ENCODE peak calls at places on chromosomes 16 and 17, in six cellular contexts. One of them, this sample, is unnamed.

GRCh38 chr17:54282886-54283285 is 460.2 kb downstream of the KIF2B start:
- ATAC-seq in activated CD8-positive, alpha-beta T cell treated with anti-CD3 and anti-CD28 coated beads, Interleukin-2, amount 10 ng/mL, durations not matched to agents 7 days and 5 days: no peak
- ATAC-seq in Right ventricle myocardium superior: no peak
- ATAC-seq in CD8-positive, alpha-beta T cell: no peak
- ATAC-seq in upper lobe of right lung: no peak
- ATAC-seq in naive thymus-derived CD8-positive, alpha-beta T cell: no peak
- ATAC-seq in this sample: no peak

GRCh38 chr16:14088155-14088753 is 17.1 kb downstream of the MRTFB start:
- ATAC-seq in activated CD8-positive, alpha-beta T cell treated with anti-CD3 and anti-CD28 coated beads, Interleukin-2, amount 10 ng/mL, durations not matched to agents 7 days and 5 days: no peak
- ATAC-seq in Right ventricle myocardium superior: peak
- ATAC-seq in CD8-positive, alpha-beta T cell: no peak
- ATAC-seq in upper lobe of right lung: peak
- ATAC-seq in naive thymus-derived CD8-positive, alpha-beta T cell: no peak
- ATAC-seq in this sample: no peak

GRCh38 chr17:80101946-80102706 is 745 bp downstream of the GAA start:
- ATAC-seq in activated CD8-positive, alpha-beta T cell treated with anti-CD3 and anti-CD28 coated beads, Interleukin-2, amount 10 ng/mL, durations not matched to agents 7 days and 5 days: peak
- ATAC-seq in Right ventricle myocardium superior: peak
- ATAC-seq in CD8-positive, alpha-beta T cell: peak
- ATAC-seq in upper lobe of right lung: peak
- ATAC-seq in naive thymus-derived CD8-positive, alpha-beta T cell: peak
- ATAC-seq in this sample: peak

GRCh38 chr16:27969574-27969973 is 93.9 kb downstream of the GSG1L start:
- ATAC-seq in activated CD8-positive, alpha-beta T cell treated with anti-CD3 and anti-CD28 coated beads, Interleukin-2, amount 10 ng/mL, durations not matched to agents 7 days and 5 days: no peak
- ATAC-seq in Right ventricle myocardium superior: no peak
- ATAC-seq in CD8-positive, alpha-beta T cell: no peak
- ATAC-seq in upper lobe of right lung: no peak
- ATAC-seq in naive thymus-derived CD8-positive, alpha-beta T cell: no peak
- ATAC-seq in this sample: no peak

GRCh38 chr17:62807812-62808575 is at the start of gene MARCHF10:
- ATAC-seq in activated CD8-positive, alpha-beta T cell treated with anti-CD3 and anti-CD28 coated beads, Interleukin-2, amount 10 ng/mL, durations not matched to agents 7 days and 5 days: peak
- ATAC-seq in Right ventricle myocardium superior: no peak
- ATAC-seq in CD8-positive, alpha-beta T cell: peak
- ATAC-seq in upper lobe of right lung: peak
- ATAC-seq in naive thymus-derived CD8-positive, alpha-beta T cell: peak
- ATAC-seq in this sample: no peak

GRCh38 chr17:60599620-60600489 is at the start of gene PPM1D:
- ATAC-seq in activated CD8-positive, alpha-beta T cell treated with anti-CD3 and anti-CD28 coated beads, Interleukin-2, amount 10 ng/mL, durations not matched to agents 7 days and 5 days: peak
- ATAC-seq in Right ventricle myocardium superior: peak
- ATAC-seq in CD8-positive, alpha-beta T cell: peak
- ATAC-seq in upper lobe of right lung: peak
- ATAC-seq in naive thymus-derived CD8-positive, alpha-beta T cell: peak
- ATAC-seq in this sample: peak

GRCh38 chr17:29042679-29043538 is at the start of gene PIPOX:
- ATAC-seq in activated CD8-positive, alpha-beta T cell treated with anti-CD3 and anti-CD28 coated beads, Interleukin-2, amount 10 ng/mL, durations not matched to agents 7 days and 5 days: no peak
- ATAC-seq in Right ventricle myocardium superior: peak
- ATAC-seq in CD8-positive, alpha-beta T cell: no peak
- ATAC-seq in upper lobe of right lung: peak
- ATAC-seq in naive thymus-derived CD8-positive, alpha-beta T cell: no peak
- ATAC-seq in this sample: peak

GRCh38 chr17:77735051-77735340 is 223.5 kb upstream of the TNRC6C start:
- ATAC-seq in activated CD8-positive, alpha-beta T cell treated with anti-CD3 and anti-CD28 coated beads, Interleukin-2, amount 10 ng/mL, durations not matched to agents 7 days and 5 days: no peak
- ATAC-seq in Right ventricle myocardium superior: peak
- ATAC-seq in CD8-positive, alpha-beta T cell: no peak
- ATAC-seq in upper lobe of right lung: peak
- ATAC-seq in naive thymus-derived CD8-positive, alpha-beta T cell: no peak
- ATAC-seq in this sample: peak

GRCh38 chr17:59505610-59506276 is 59.7 kb upstream of the DHX40 start:
- ATAC-seq in activated CD8-positive, alpha-beta T cell treated with anti-CD3 and anti-CD28 coated beads, Interleukin-2, amount 10 ng/mL, durations not matched to agents 7 days and 5 days: no peak
- ATAC-seq in Right ventricle myocardium superior: no peak
- ATAC-seq in CD8-positive, alpha-beta T cell: no peak
- ATAC-seq in upper lobe of right lung: peak
- ATAC-seq in naive thymus-derived CD8-positive, alpha-beta T cell: no peak
- ATAC-seq in this sample: no peak

GRCh38 chr17:48513097-48513496 is 17.7 kb downstream of the HOXB1 start:
- ATAC-seq in activated CD8-positive, alpha-beta T cell treated with anti-CD3 and anti-CD28 coated beads, Interleukin-2, amount 10 ng/mL, durations not matched to agents 7 days and 5 days: peak
- ATAC-seq in Right ventricle myocardium superior: no peak
- ATAC-seq in CD8-positive, alpha-beta T cell: peak
- ATAC-seq in upper lobe of right lung: peak
- ATAC-seq in naive thymus-derived CD8-positive, alpha-beta T cell: peak
- ATAC-seq in this sample: no peak

GRCh38 chr17:48728232-48729231 is at the start of gene HOXB13:
- ATAC-seq in activated CD8-positive, alpha-beta T cell treated with anti-CD3 and anti-CD28 coated beads, Interleukin-2, amount 10 ng/mL, durations not matched to agents 7 days and 5 days: no peak
- ATAC-seq in Right ventricle myocardium superior: peak
- ATAC-seq in CD8-positive, alpha-beta T cell: peak
- ATAC-seq in upper lobe of right lung: no peak
- ATAC-seq in naive thymus-derived CD8-positive, alpha-beta T cell: no peak
- ATAC-seq in this sample: peak

GRCh38 chr17:76715462-76715830 is 4.7 kb upstream of the MXRA7 start:
- ATAC-seq in activated CD8-positive, alpha-beta T cell treated with anti-CD3 and anti-CD28 coated beads, Interleukin-2, amount 10 ng/mL, durations not matched to agents 7 days and 5 days: no peak
- ATAC-seq in Right ventricle myocardium superior: no peak
- ATAC-seq in CD8-positive, alpha-beta T cell: no peak
- ATAC-seq in upper lobe of right lung: no peak
- ATAC-seq in naive thymus-derived CD8-positive, alpha-beta T cell: no peak
- ATAC-seq in this sample: no peak

GRCh38 chr16:68396481-68396880 is 51.8 kb downstream of the SMPD3 start:
- ATAC-seq in activated CD8-positive, alpha-beta T cell treated with anti-CD3 and anti-CD28 coated beads, Interleukin-2, amount 10 ng/mL, durations not matched to agents 7 days and 5 days: peak
- ATAC-seq in Right ventricle myocardium superior: no peak
- ATAC-seq in CD8-positive, alpha-beta T cell: peak
- ATAC-seq in upper lobe of right lung: peak
- ATAC-seq in naive thymus-derived CD8-positive, alpha-beta T cell: peak
- ATAC-seq in this sample: peak

GRCh38 chr17:42651392-42651791 is 7.7 kb upstream of the TUBG2 start:
- ATAC-seq in activated CD8-positive, alpha-beta T cell treated with anti-CD3 and anti-CD28 coated beads, Interleukin-2, amount 10 ng/mL, durations not matched to agents 7 days and 5 days: no peak
- ATAC-seq in Right ventricle myocardium superior: no peak
- ATAC-seq in CD8-positive, alpha-beta T cell: no peak
- ATAC-seq in upper lobe of right lung: no peak
- ATAC-seq in naive thymus-derived CD8-positive, alpha-beta T cell: no peak
- ATAC-seq in this sample: no peak